ENCODE peak calls at places on chromosomes 12 and 14, in five cellular contexts. One of them, this sample, is unnamed.

GRCh38 chr12:100345020-100345767 is 11.7 kb upstream of the SLC17A8 start:
- DNase-seq in nephron progenitor cell: no peak
- DNase-seq in transverse colon: no peak
- DNase-seq in progenitor cell of endocrine pancreas: no peak
- DNase-seq in AG10803: no peak
- DNase-seq in this sample: no peak

GRCh38 chr12:124940393-124941169 is 26.1 kb upstream of the UBC start:
- DNase-seq in progenitor cell of endocrine pancreas: peak; percentile 67
- DNase-seq in AG10803: peak; percentile 88
- DNase-seq in nephron progenitor cell: peak; percentile 76
- DNase-seq in transverse colon: peak; percentile 95
- DNase-seq in this sample: peak; percentile 91

GRCh38 chr12:122203968-122204828 is 689 bp downstream of the B3GNT4 start:
- DNase-seq in AG10803: no peak
- DNase-seq in nephron progenitor cell: peak; percentile 53
- DNase-seq in transverse colon: no peak
- DNase-seq in progenitor cell of endocrine pancreas: no peak
- DNase-seq in this sample: no peak

GRCh38 chr12:109255377-109255776 is 53.7 kb downstream of the FOXN4 start:
- DNase-seq in AG10803: peak; percentile 32
- DNase-seq in progenitor cell of endocrine pancreas: no peak
- DNase-seq in nephron progenitor cell: no peak
- DNase-seq in transverse colon: no peak
- DNase-seq in this sample: no peak

GRCh38 chr12:93443576-93443975 is 1.8 kb upstream of the UBE2N start:
- DNase-seq in AG10803: no peak
- DNase-seq in nephron progenitor cell: no peak
- DNase-seq in transverse colon: no peak
- DNase-seq in progenitor cell of endocrine pancreas: no peak
- DNase-seq in this sample: no peak

GRCh38 chr14:93068721-93069120 is 47.0 kb downstream of the ITPK1 start:
- DNase-seq in transverse colon: no peak
- DNase-seq in AG10803: no peak
- DNase-seq in progenitor cell of endocrine pancreas: no peak
- DNase-seq in nephron progenitor cell: no peak
- DNase-seq in this sample: no peak

GRCh38 chr12:63419119-63419518 is 249.2 kb downstream of the DPY19L2 start:
- DNase-seq in progenitor cell of endocrine pancreas: no peak
- DNase-seq in nephron progenitor cell: no peak
- DNase-seq in transverse colon: peak; percentile 12
- DNase-seq in AG10803: no peak
- DNase-seq in this sample: no peak

GRCh38 chr14:56153271-56153670 is 35.1 kb downstream of the PELI2 start:
- DNase-seq in nephron progenitor cell: no peak
- DNase-seq in transverse colon: no peak
- DNase-seq in progenitor cell of endocrine pancreas: no peak
- DNase-seq in AG10803: no peak
- DNase-seq in this sample: no peak

GRCh38 chr12:3078086-3078820 is 1.1 kb downstream of the TSPAN9 start:
- DNase-seq in transverse colon: no peak
- DNase-seq in AG10803: no peak
- DNase-seq in nephron progenitor cell: no peak
- DNase-seq in progenitor cell of endocrine pancreas: no peak
- DNase-seq in this sample: no peak

GRCh38 chr12:123150273-123150803 is 552 bp downstream of the PITPNM2 start:
- DNase-seq in AG10803: no peak
- DNase-seq in progenitor cell of endocrine pancreas: peak; percentile 19
- DNase-seq in transverse colon: peak; percentile 31
- DNase-seq in nephron progenitor cell: no peak
- DNase-seq in this sample: no peak

GRCh38 chr12:5200276-5201087 is 156.8 kb downstream of the KCNA5 start:
- DNase-seq in AG10803: no peak
- DNase-seq in nephron progenitor cell: peak; percentile 88
- DNase-seq in transverse colon: peak; percentile 46
- DNase-seq in progenitor cell of endocrine pancreas: peak; percentile 88
- DNase-seq in this sample: peak; percentile 8

GRCh38 chr12:6735448-6736191 is 11.8 kb downstream of the COPS7A start:
- DNase-seq in progenitor cell of endocrine pancreas: peak; percentile 51
- DNase-seq in nephron progenitor cell: peak; percentile 54
- DNase-seq in AG10803: peak; percentile 72
- DNase-seq in transverse colon: peak; percentile 69
- DNase-seq in this sample: peak; percentile 59

GRCh38 chr12:50572275-50572674 is 67.5 kb downstream of the DIP2B start:
- DNase-seq in progenitor cell of endocrine pancreas: no peak
- DNase-seq in transverse colon: no peak
- DNase-seq in AG10803: peak; percentile 94
- DNase-seq in nephron progenitor cell: no peak
- DNase-seq in this sample: peak; percentile 80

DNA sequence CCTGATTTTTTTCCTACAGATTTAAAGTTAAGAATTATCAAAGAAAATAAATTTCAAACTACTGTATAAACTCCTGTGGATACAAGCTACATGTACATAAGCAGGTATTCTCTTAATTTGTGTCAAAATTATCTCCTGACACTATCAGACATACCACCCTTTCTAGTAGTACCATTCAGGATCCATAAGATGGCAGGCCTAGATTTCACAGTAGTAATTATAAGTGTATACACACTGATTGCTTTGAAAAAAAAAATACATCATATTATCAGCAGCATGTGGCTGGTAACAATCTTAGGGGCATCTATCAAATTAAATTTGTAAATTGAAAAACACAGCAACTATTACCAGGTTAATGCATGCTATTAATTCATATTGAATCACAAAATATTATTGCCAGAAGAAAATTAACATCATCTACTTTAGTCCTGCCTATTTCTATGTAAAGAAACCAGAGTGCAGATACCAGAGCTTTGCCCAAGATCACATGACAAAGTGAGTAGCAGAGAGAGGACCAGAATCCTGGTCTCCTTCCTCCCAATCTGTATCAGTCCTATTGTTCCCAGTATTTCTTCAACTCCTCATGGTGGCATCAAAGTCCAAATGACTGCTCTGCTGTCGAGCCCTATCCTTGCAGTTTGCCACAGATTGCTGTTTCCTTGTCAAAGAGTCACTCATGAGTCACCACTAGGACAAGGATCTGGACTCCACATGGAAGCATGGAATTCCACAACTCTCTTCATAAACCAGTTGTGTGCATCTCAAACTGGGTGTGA is 27.7 kb upstream of the CALM1 start:
- DNase-seq in nephron progenitor cell: no peak
- DNase-seq in transverse colon: peak; percentile 50
- DNase-seq in progenitor cell of endocrine pancreas: no peak
- DNase-seq in AG10803: peak; percentile 52
- DNase-seq in this sample: peak; percentile 51
- TF ChIP-seq CTCF in nephron progenitor cell: no peak
- TF ChIP-seq CTCF in transverse colon: no peak
- TF ChIP-seq CTCF in progenitor cell of endocrine pancreas: no peak
- TF ChIP-seq CTCF in AG10803: no peak
- TF ChIP-seq CTCF in this sample: no peak

GRCh38 chr14:41302776-41303175 is 303.9 kb upstream of the LRFN5 start:
- DNase-seq in transverse colon: no peak
- DNase-seq in progenitor cell of endocrine pancreas: no peak
- DNase-seq in AG10803: no peak
- DNase-seq in nephron progenitor cell: no peak
- DNase-seq in this sample: no peak

GRCh38 chr14:41299924-41300323 is 306.8 kb upstream of the LRFN5 start:
- DNase-seq in nephron progenitor cell: no peak
- DNase-seq in AG10803: no peak
- DNase-seq in transverse colon: no peak
- DNase-seq in progenitor cell of endocrine pancreas: no peak
- DNase-seq in this sample: no peak

GRCh38 chr14:41295734-41296133 is 310.9 kb upstream of the LRFN5 start:
- DNase-seq in transverse colon: no peak
- DNase-seq in progenitor cell of endocrine pancreas: no peak
- DNase-seq in AG10803: no peak
- DNase-seq in nephron progenitor cell: no peak
- DNase-seq in this sample: no peak

GRCh38 chr14:41303506-41303905 is 303.2 kb upstream of the LRFN5 start:
- DNase-seq in transverse colon: no peak
- DNase-seq in progenitor cell of endocrine pancreas: no peak
- DNase-seq in AG10803: no peak
- DNase-seq in nephron progenitor cell: no peak
- DNase-seq in this sample: no peak

GRCh38 chr14:41297961-41298690 is 308.6 kb upstream of the LRFN5 start:
- DNase-seq in AG10803: no peak
- DNase-seq in progenitor cell of endocrine pancreas: no peak
- DNase-seq in transverse colon: no peak
- DNase-seq in nephron progenitor cell: no peak
- DNase-seq in this sample: no peak
- TF ChIP-seq CTCF in AG10803: no peak
- TF ChIP-seq CTCF in progenitor cell of endocrine pancreas: no peak
- TF ChIP-seq CTCF in transverse colon: no peak
- TF ChIP-seq CTCF in nephron progenitor cell: no peak
- TF ChIP-seq CTCF in this sample: no peak

GRCh38 chr14:100654025-100654813 is 67.0 kb upstream of the BEGAIN start:
- DNase-seq in nephron progenitor cell: no peak
- DNase-seq in progenitor cell of endocrine pancreas: no peak
- DNase-seq in transverse colon: no peak
- DNase-seq in AG10803: no peak
- DNase-seq in this sample: no peak

GRCh38 chr14:100653409-100653808 is 66.2 kb upstream of the BEGAIN start:
- DNase-seq in AG10803: no peak
- DNase-seq in transverse colon: no peak
- DNase-seq in progenitor cell of endocrine pancreas: no peak
- DNase-seq in nephron progenitor cell: peak; percentile 48
- DNase-seq in this sample: no peak

GRCh38 chr14:100652739-100653138 is 65.5 kb upstream of the BEGAIN start:
- DNase-seq in transverse colon: no peak
- DNase-seq in nephron progenitor cell: no peak
- DNase-seq in AG10803: peak; percentile 29
- DNase-seq in progenitor cell of endocrine pancreas: no peak
- DNase-seq in this sample: no peak

GRCh38 chr14:100656996-100657395 is 69.7 kb upstream of the DLK1 start:
- DNase-seq in AG10803: no peak
- DNase-seq in progenitor cell of endocrine pancreas: no peak
- DNase-seq in nephron progenitor cell: no peak
- DNase-seq in transverse colon: no peak
- DNase-seq in this sample: no peak

DNA sequence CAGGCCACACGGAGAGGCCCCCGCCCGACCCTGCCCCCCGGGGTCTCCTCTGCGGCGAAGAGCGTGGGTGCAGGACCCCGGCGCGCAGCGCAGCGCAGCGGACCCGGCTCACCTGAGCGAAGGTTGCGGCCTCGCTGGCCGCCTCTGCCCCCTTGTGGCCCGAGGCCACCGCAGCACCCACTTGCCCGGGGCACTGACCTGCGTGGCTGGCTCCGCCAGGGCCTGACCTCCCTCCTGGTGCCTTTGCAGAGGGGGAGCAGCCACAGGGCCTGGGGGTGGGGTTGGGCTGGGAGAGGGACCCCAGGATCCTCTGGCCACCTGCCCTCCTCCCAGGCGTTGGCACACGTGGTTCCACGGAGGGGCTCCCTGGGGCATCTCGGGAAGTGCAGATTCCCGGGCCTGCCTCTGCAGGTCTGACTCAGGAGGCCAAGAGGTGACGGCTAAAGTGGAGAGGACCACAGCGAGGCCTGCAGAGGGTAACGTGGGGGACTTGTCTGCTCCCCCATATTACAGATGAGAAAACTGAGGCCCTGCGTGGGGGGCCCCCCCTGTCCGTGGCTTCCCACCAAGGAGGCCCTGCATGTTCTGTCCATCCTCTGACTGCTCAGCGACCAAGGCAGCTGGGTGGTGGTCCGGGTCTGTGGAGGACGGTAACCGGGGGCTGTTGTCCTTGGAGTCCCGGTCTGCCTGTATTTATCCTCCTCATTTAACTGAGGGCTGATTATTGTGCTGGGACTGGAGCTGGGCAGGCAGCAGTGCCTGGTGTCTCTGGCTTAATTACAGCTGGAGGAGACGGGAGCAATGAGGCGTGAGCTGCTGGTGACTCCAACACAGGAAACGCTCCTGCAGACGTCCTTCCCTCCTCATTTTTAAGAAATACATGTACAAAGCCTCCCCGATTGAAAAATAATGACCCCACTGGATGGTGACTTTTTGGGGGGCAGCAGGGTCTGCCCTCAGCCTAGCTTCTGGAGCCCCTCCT is 67.9 kb upstream of the BEGAIN start:
- DNase-seq in transverse colon: peak; percentile 56
- DNase-seq in nephron progenitor cell: peak; percentile 67
- DNase-seq in AG10803: no peak
- DNase-seq in progenitor cell of endocrine pancreas: peak; percentile 55
- DNase-seq in this sample: no peak
- TF ChIP-seq CTCF in transverse colon: peak; percentile 72
- TF ChIP-seq CTCF in nephron progenitor cell: peak; percentile 68
- TF ChIP-seq CTCF in AG10803: peak; percentile 44
- TF ChIP-seq CTCF in progenitor cell of endocrine pancreas: peak; percentile 87
- TF ChIP-seq CTCF in this sample: peak; percentile 66

GRCh38 chr14:68420354-68420753 is 372.5 kb downstream of the ZFP36L1 start:
- DNase-seq in nephron progenitor cell: no peak
- DNase-seq in AG10803: no peak
- DNase-seq in progenitor cell of endocrine pancreas: no peak
- DNase-seq in transverse colon: no peak
- DNase-seq in this sample: no peak

GRCh38 chr14:68426661-68427549 is 366.0 kb downstream of the ZFP36L1 start:
- DNase-seq in progenitor cell of endocrine pancreas: no peak
- DNase-seq in nephron progenitor cell: no peak
- DNase-seq in AG10803: no peak
- DNase-seq in transverse colon: no peak
- DNase-seq in this sample: no peak

GRCh38 chr14:68421116-68421515 is 371.8 kb downstream of the ZFP36L1 start:
- DNase-seq in AG10803: no peak
- DNase-seq in transverse colon: no peak
- DNase-seq in progenitor cell of endocrine pancreas: no peak
- DNase-seq in nephron progenitor cell: no peak
- DNase-seq in this sample: no peak

GRCh38 chr14:68424443-68425172 is 368.3 kb downstream of the ZFP36L1 start:
- DNase-seq in nephron progenitor cell: no peak
- DNase-seq in transverse colon: no peak
- DNase-seq in progenitor cell of endocrine pancreas: no peak
- DNase-seq in AG10803: no peak
- DNase-seq in this sample: no peak

DNA sequence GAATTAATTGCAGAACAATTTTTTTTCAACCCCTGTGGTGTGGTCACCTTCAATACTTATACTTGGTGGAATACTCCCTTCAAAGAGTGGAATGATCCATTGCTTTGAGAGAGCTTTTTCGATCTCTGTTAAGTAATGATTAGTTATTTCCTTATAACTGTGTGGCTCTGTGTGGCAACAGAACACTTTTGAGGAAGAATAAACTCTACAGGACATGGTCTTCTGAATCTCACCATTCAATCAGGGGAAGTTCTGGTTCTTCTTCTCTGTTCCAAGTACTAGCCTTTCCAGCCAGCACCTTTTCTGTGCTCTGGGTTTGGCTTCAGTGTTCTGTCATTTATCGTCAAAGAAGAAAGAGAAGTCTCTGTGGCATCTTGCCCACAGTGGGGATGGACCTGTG is 369.2 kb downstream of the ZFP36L1 start:
- DNase-seq in transverse colon: no peak
- DNase-seq in AG10803: no peak
- DNase-seq in progenitor cell of endocrine pancreas: no peak
- DNase-seq in nephron progenitor cell: no peak
- DNase-seq in this sample: no peak
- TF ChIP-seq CTCF in transverse colon: no peak
- TF ChIP-seq CTCF in AG10803: no peak
- TF ChIP-seq CTCF in progenitor cell of endocrine pancreas: no peak
- TF ChIP-seq CTCF in nephron progenitor cell: no peak
- TF ChIP-seq CTCF in this sample: no peak

This sample was measured in HFFc6.